ENCODE peak calls at places on chromosomes 1 and 21, in six cellular contexts. E is NCI-H226, J is T-cell, G is NCI-H460, Y is foreskin keratinocyte, X is amygdala. T is an unnamed sample.

GRCh38 chr1:9728451-9729295 is 77.1 kb downstream of the PIK3CD start:
- DNase-seq in E (no peak), J (peak), G (no peak), Y (no peak), X (no peak), T (no peak)

GRCh38 chr1:156488566-156489165 is 11.9 kb downstream of the MEF2D start:
- DNase-seq in E (no peak), J (no peak), G (no peak), Y (no peak), X (no peak), T (no peak)

GRCh38 chr1:201376464-201377374 is 761 bp downstream of the TNNT2 start:
- DNase-seq in E (peak), J (no peak), G (peak), Y (no peak), X (no peak), T (no peak)

GRCh38 chr1:905811-906531 is 17.8 kb upstream of the SAMD11 start:
- DNase-seq in E (no peak), J (no peak), G (no peak), Y (no peak), X (no peak), T (no peak)

GRCh38 chr1:217907504-217907903 is 276.4 kb downstream of the SPATA17 start:
- DNase-seq in E (no peak), J (no peak), G (no peak), Y (peak), X (no peak), T (no peak)

GRCh38 chr1:145985502-145986439 is 10.6 kb downstream of the TXNIP start:
- DNase-seq in E (peak), J (no peak), G (no peak), Y (no peak), X (no peak), T (no peak)

GRCh38 chr1:210764536-210764935 is 369.4 kb downstream of the KCNH1 start:
- DNase-seq in E (no peak), J (no peak), G (no peak), Y (no peak), X (no peak), T (no peak)

GRCh38 chr21:27291006-27291405 is 324.1 kb upstream of the ADAMTS5 start:
- DNase-seq in E (no peak), J (no peak), G (no peak), Y (no peak), X (no peak), T (no peak)

GRCh38 chr1:206419250-206419649 is 51.0 kb upstream of the IKBKE start:
- DNase-seq in E (peak), J (no peak), G (no peak), Y (no peak), X (no peak), T (no peak)

GRCh38 chr1:33096358-33097005 is 15.5 kb downstream of the AZIN2 start:
- DNase-seq in E (no peak), J (no peak), G (no peak), Y (no peak), X (no peak), T (no peak)

T was measured in C1 segment of cervical spinal cord.